ENCODE peak calls at places on chromosomes 13 and 19, in nine cellular contexts. One of them, this sample, is unnamed.

GRCh38 chr13:69948016-69948415 is 159.6 kb upstream of the ATXN8OS start:
- DNase-seq in neuronal stem cell: no peak
- DNase-seq in neural progenitor cell: no peak
- DNase-seq in uterus: no peak
- DNase-seq in cardiac muscle cell: no peak
- DNase-seq in heart left ventricle: no peak
- DNase-seq in brain microvascular endothelial cell: no peak
- DNase-seq in fibroblast of lung: no peak
- DNase-seq in CD4-positive, CD25-positive, alpha-beta regulatory T cell: no peak
- DNase-seq in this sample: no peak

GRCh38 chr19:17340302-17340870 is 3.0 kb downstream of the GTPBP3 start:
- DNase-seq in neuronal stem cell: no peak
- DNase-seq in neural progenitor cell: peak
- DNase-seq in uterus: no peak
- DNase-seq in cardiac muscle cell: no peak
- DNase-seq in heart left ventricle: no peak
- DNase-seq in brain microvascular endothelial cell: no peak
- DNase-seq in fibroblast of lung: no peak
- DNase-seq in CD4-positive, CD25-positive, alpha-beta regulatory T cell: no peak
- DNase-seq in this sample: no peak

GRCh38 chr13:51644649-51645048 is 60.4 kb downstream of the WDFY2 start:
- DNase-seq in neuronal stem cell: no peak
- DNase-seq in neural progenitor cell: no peak
- DNase-seq in uterus: no peak
- DNase-seq in cardiac muscle cell: peak
- DNase-seq in heart left ventricle: no peak
- DNase-seq in brain microvascular endothelial cell: peak
- DNase-seq in fibroblast of lung: peak
- DNase-seq in CD4-positive, CD25-positive, alpha-beta regulatory T cell: no peak
- DNase-seq in this sample: no peak

GRCh38 chr13:96422002-96422401 is 332.1 kb downstream of the HS6ST3 start:
- DNase-seq in neuronal stem cell: no peak
- DNase-seq in neural progenitor cell: no peak
- DNase-seq in uterus: no peak
- DNase-seq in cardiac muscle cell: no peak
- DNase-seq in heart left ventricle: no peak
- DNase-seq in brain microvascular endothelial cell: no peak
- DNase-seq in fibroblast of lung: no peak
- DNase-seq in CD4-positive, CD25-positive, alpha-beta regulatory T cell: no peak
- DNase-seq in this sample: no peak

GRCh38 chr13:50209646-50210045 is 194.4 kb downstream of the KCNRG start:
- DNase-seq in neuronal stem cell: no peak
- DNase-seq in neural progenitor cell: no peak
- DNase-seq in uterus: no peak
- DNase-seq in cardiac muscle cell: no peak
- DNase-seq in heart left ventricle: no peak
- DNase-seq in brain microvascular endothelial cell: no peak
- DNase-seq in fibroblast of lung: no peak
- DNase-seq in CD4-positive, CD25-positive, alpha-beta regulatory T cell: no peak
- DNase-seq in this sample: no peak

GRCh38 chr13:31068119-31068423 is 93.6 kb downstream of the HSPH1 start:
- DNase-seq in neuronal stem cell: no peak
- DNase-seq in neural progenitor cell: no peak
- DNase-seq in uterus: no peak
- DNase-seq in cardiac muscle cell: no peak
- DNase-seq in heart left ventricle: no peak
- DNase-seq in brain microvascular endothelial cell: no peak
- DNase-seq in fibroblast of lung: no peak
- DNase-seq in CD4-positive, CD25-positive, alpha-beta regulatory T cell: no peak
- DNase-seq in this sample: no peak

GRCh38 chr13:86269511-86269910 is 470.3 kb upstream of the SLITRK6 start:
- DNase-seq in neuronal stem cell: no peak
- DNase-seq in neural progenitor cell: no peak
- DNase-seq in uterus: no peak
- DNase-seq in cardiac muscle cell: no peak
- DNase-seq in heart left ventricle: no peak
- DNase-seq in brain microvascular endothelial cell: no peak
- DNase-seq in fibroblast of lung: no peak
- DNase-seq in CD4-positive, CD25-positive, alpha-beta regulatory T cell: no peak
- DNase-seq in this sample: no peak

GRCh38 chr13:48578516-48579166 is 45.8 kb upstream of the RCBTB2 start:
- DNase-seq in neuronal stem cell: no peak
- DNase-seq in neural progenitor cell: no peak
- DNase-seq in uterus: no peak
- DNase-seq in cardiac muscle cell: no peak
- DNase-seq in heart left ventricle: no peak
- DNase-seq in brain microvascular endothelial cell: no peak
- DNase-seq in fibroblast of lung: no peak
- DNase-seq in CD4-positive, CD25-positive, alpha-beta regulatory T cell: no peak
- DNase-seq in this sample: no peak

GRCh38 chr19:16541526-16542044 is 652 bp downstream of the CHERP start:
- DNase-seq in neuronal stem cell: no peak
- DNase-seq in neural progenitor cell: peak
- DNase-seq in uterus: no peak
- DNase-seq in cardiac muscle cell: peak
- DNase-seq in heart left ventricle: no peak
- DNase-seq in brain microvascular endothelial cell: peak
- DNase-seq in fibroblast of lung: no peak
- DNase-seq in CD4-positive, CD25-positive, alpha-beta regulatory T cell: no peak
- DNase-seq in this sample: no peak

GRCh38 chr13:28531956-28532225 is 37.0 kb upstream of the FLT1 start:
- DNase-seq in neuronal stem cell: no peak
- DNase-seq in neural progenitor cell: no peak
- DNase-seq in uterus: no peak
- DNase-seq in cardiac muscle cell: no peak
- DNase-seq in heart left ventricle: no peak
- DNase-seq in brain microvascular endothelial cell: no peak
- DNase-seq in fibroblast of lung: no peak
- DNase-seq in CD4-positive, CD25-positive, alpha-beta regulatory T cell: no peak
- DNase-seq in this sample: no peak
- H3K4me3 ChIP-seq in neuronal stem cell: peak
- H3K4me3 ChIP-seq in neural progenitor cell: peak
- H3K4me3 ChIP-seq in uterus: peak
- H3K4me3 ChIP-seq in cardiac muscle cell: peak
- H3K4me3 ChIP-seq in heart left ventricle: peak
- H3K4me3 ChIP-seq in brain microvascular endothelial cell: peak
- H3K4me3 ChIP-seq in fibroblast of lung: peak
- H3K4me3 ChIP-seq in CD4-positive, CD25-positive, alpha-beta regulatory T cell: no peak
- H3K4me3 ChIP-seq in this sample: peak

GRCh38 chr19:49683814-49684250 is 5.6 kb upstream of the ADM5 start:
- DNase-seq in neuronal stem cell: no peak
- DNase-seq in neural progenitor cell: no peak
- DNase-seq in uterus: no peak
- DNase-seq in cardiac muscle cell: no peak
- DNase-seq in heart left ventricle: no peak
- DNase-seq in brain microvascular endothelial cell: no peak
- DNase-seq in fibroblast of lung: no peak
- DNase-seq in CD4-positive, CD25-positive, alpha-beta regulatory T cell: no peak
- DNase-seq in this sample: no peak

GRCh38 chr19:49680473-49681351 is 3.6 kb downstream of the PRMT1 start:
- DNase-seq in neuronal stem cell: peak
- DNase-seq in neural progenitor cell: peak
- DNase-seq in uterus: peak
- DNase-seq in cardiac muscle cell: peak
- DNase-seq in heart left ventricle: peak
- DNase-seq in brain microvascular endothelial cell: peak
- DNase-seq in fibroblast of lung: peak
- DNase-seq in CD4-positive, CD25-positive, alpha-beta regulatory T cell: peak
- DNase-seq in this sample: peak

GRCh38 chr19:49681830-49682229 is 4.8 kb downstream of the PRMT1 start:
- DNase-seq in neuronal stem cell: no peak
- DNase-seq in neural progenitor cell: no peak
- DNase-seq in uterus: no peak
- DNase-seq in cardiac muscle cell: no peak
- DNase-seq in heart left ventricle: no peak
- DNase-seq in brain microvascular endothelial cell: no peak
- DNase-seq in fibroblast of lung: no peak
- DNase-seq in CD4-positive, CD25-positive, alpha-beta regulatory T cell: no peak
- DNase-seq in this sample: no peak

GRCh38 chr19:49684251-49684982 is 5.0 kb upstream of the ADM5 start:
- DNase-seq in neuronal stem cell: no peak
- DNase-seq in neural progenitor cell: peak
- DNase-seq in uterus: no peak
- DNase-seq in cardiac muscle cell: no peak
- DNase-seq in heart left ventricle: no peak
- DNase-seq in brain microvascular endothelial cell: no peak
- DNase-seq in fibroblast of lung: no peak
- DNase-seq in CD4-positive, CD25-positive, alpha-beta regulatory T cell: no peak
- DNase-seq in this sample: no peak

DNA sequence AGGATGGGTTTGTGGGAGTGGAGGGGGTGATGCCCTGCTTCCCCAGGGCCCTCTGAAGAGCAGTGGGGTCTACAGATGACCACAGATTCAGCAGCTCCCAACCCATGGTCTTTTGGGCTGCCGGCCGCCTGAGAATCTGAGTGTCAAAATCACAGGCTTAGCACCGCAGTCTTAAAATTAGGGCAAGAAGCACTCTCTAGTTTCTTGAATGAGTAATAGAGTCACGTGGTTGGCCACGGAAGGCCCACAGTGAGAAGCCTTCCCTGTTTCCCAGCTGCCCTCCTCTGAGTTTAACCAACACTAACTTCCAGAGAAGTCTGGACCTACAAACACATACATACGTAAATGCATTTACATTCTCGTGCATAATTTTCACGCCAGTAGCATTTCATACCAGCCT is 5.2 kb downstream of the PRMT1 start:
- DNase-seq in neuronal stem cell: no peak
- DNase-seq in neural progenitor cell: no peak
- DNase-seq in uterus: no peak
- DNase-seq in cardiac muscle cell: no peak
- DNase-seq in heart left ventricle: no peak
- DNase-seq in brain microvascular endothelial cell: no peak
- DNase-seq in fibroblast of lung: no peak
- DNase-seq in CD4-positive, CD25-positive, alpha-beta regulatory T cell: no peak
- DNase-seq in this sample: no peak
- H3K4me3 ChIP-seq in neuronal stem cell: no peak
- H3K4me3 ChIP-seq in neural progenitor cell: no peak
- H3K4me3 ChIP-seq in uterus: no peak
- H3K4me3 ChIP-seq in cardiac muscle cell: no peak
- H3K4me3 ChIP-seq in heart left ventricle: no peak
- H3K4me3 ChIP-seq in brain microvascular endothelial cell: no peak
- H3K4me3 ChIP-seq in fibroblast of lung: no peak
- H3K4me3 ChIP-seq in CD4-positive, CD25-positive, alpha-beta regulatory T cell: no peak
- H3K4me3 ChIP-seq in this sample: no peak

DNA sequence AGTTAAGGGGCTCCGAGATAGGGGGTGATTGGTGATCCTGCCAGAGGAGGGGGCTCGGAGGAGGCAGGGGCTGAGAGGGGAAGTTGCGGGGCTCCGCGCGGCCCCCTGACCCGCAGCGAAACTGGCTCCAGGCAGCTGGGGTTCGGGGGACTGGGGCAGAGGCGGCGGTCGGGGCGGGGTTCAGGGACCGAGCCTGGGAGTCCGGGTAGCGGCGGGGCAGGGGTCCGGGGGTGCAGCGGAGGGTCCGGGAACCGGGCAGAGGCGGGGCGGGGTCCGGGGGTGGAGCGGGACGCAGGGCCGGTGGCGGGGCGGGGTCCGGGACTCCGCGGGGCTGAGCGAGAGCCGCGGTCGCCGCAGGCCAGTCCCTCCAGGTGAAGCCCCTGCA is 1.2 kb downstream of the MADCAM1 start:
- DNase-seq in neuronal stem cell: no peak
- DNase-seq in neural progenitor cell: no peak
- DNase-seq in uterus: no peak
- DNase-seq in cardiac muscle cell: no peak
- DNase-seq in heart left ventricle: no peak
- DNase-seq in brain microvascular endothelial cell: no peak
- DNase-seq in fibroblast of lung: no peak
- DNase-seq in CD4-positive, CD25-positive, alpha-beta regulatory T cell: no peak
- DNase-seq in this sample: no peak
- H3K4me3 ChIP-seq in neuronal stem cell: no peak
- H3K4me3 ChIP-seq in neural progenitor cell: peak
- H3K4me3 ChIP-seq in uterus: no peak
- H3K4me3 ChIP-seq in cardiac muscle cell: peak
- H3K4me3 ChIP-seq in heart left ventricle: peak
- H3K4me3 ChIP-seq in brain microvascular endothelial cell: no peak
- H3K4me3 ChIP-seq in fibroblast of lung: no peak
- H3K4me3 ChIP-seq in CD4-positive, CD25-positive, alpha-beta regulatory T cell: no peak
- H3K4me3 ChIP-seq in this sample: peak

GRCh38 chr19:45098521-45099464 is 5.8 kb downstream of the PPP1R37 start:
- DNase-seq in neuronal stem cell: no peak
- DNase-seq in neural progenitor cell: no peak
- DNase-seq in uterus: no peak
- DNase-seq in cardiac muscle cell: peak
- DNase-seq in heart left ventricle: peak
- DNase-seq in brain microvascular endothelial cell: no peak
- DNase-seq in fibroblast of lung: peak
- DNase-seq in CD4-positive, CD25-positive, alpha-beta regulatory T cell: no peak
- DNase-seq in this sample: no peak

GRCh38 chr19:45096700-45097099 is 3.7 kb downstream of the PPP1R37 start:
- DNase-seq in neuronal stem cell: no peak
- DNase-seq in neural progenitor cell: no peak
- DNase-seq in uterus: no peak
- DNase-seq in cardiac muscle cell: no peak
- DNase-seq in heart left ventricle: no peak
- DNase-seq in brain microvascular endothelial cell: no peak
- DNase-seq in fibroblast of lung: no peak
- DNase-seq in CD4-positive, CD25-positive, alpha-beta regulatory T cell: no peak
- DNase-seq in this sample: no peak

GRCh38 chr19:45097450-45097775 is 4.4 kb downstream of the PPP1R37 start:
- DNase-seq in neuronal stem cell: no peak
- DNase-seq in neural progenitor cell: no peak
- DNase-seq in uterus: no peak
- DNase-seq in cardiac muscle cell: no peak
- DNase-seq in heart left ventricle: no peak
- DNase-seq in brain microvascular endothelial cell: no peak
- DNase-seq in fibroblast of lung: no peak
- DNase-seq in CD4-positive, CD25-positive, alpha-beta regulatory T cell: no peak
- DNase-seq in this sample: no peak

GRCh38 chr19:45099465-45100201 is 6.7 kb downstream of the PPP1R37 start:
- DNase-seq in neuronal stem cell: no peak
- DNase-seq in neural progenitor cell: peak
- DNase-seq in uterus: no peak
- DNase-seq in cardiac muscle cell: no peak
- DNase-seq in heart left ventricle: no peak
- DNase-seq in brain microvascular endothelial cell: no peak
- DNase-seq in fibroblast of lung: no peak
- DNase-seq in CD4-positive, CD25-positive, alpha-beta regulatory T cell: no peak
- DNase-seq in this sample: no peak

DNA sequence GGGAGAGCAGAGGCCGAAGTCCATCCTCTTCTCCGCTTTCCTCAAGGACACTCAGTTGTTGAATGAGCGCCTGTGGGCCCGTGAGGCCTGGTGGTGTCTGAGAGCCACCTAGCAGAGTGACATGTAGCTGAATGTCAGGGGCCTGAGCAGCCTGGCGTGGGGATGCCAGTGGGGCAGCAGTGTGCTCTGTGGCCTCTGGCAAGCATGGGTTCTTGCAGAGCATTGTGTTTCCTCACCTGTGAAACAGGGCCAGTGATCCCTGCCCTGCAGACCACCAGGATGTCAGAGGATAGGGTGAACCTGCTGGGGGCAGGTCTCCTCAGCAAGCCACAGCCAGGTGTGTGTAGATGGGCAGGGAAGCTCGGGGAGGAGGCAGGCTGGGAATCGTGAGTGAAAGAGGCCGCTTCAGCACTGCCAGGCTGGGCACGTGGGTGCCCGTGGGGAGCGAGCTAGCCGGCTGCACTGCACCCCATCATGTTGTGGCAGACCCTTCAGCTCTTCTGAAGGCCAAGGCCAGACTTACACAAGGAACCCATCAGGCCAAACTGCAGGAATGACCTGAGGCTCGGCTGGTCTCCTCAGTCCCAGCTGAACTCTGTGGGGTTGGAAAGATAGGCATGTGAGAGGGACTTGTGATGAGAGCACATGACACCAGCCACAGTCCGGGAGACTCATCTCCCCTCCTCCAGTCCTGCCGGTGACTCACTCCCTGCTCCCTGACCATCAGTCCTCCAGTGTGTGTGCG is 5.0 kb downstream of the PPP1R37 start:
- DNase-seq in neuronal stem cell: no peak
- DNase-seq in neural progenitor cell: no peak
- DNase-seq in uterus: peak
- DNase-seq in cardiac muscle cell: peak
- DNase-seq in heart left ventricle: no peak
- DNase-seq in brain microvascular endothelial cell: peak
- DNase-seq in fibroblast of lung: peak
- DNase-seq in CD4-positive, CD25-positive, alpha-beta regulatory T cell: no peak
- DNase-seq in this sample: no peak
- H3K4me3 ChIP-seq in neuronal stem cell: no peak
- H3K4me3 ChIP-seq in neural progenitor cell: no peak
- H3K4me3 ChIP-seq in uterus: no peak
- H3K4me3 ChIP-seq in cardiac muscle cell: no peak
- H3K4me3 ChIP-seq in heart left ventricle: no peak
- H3K4me3 ChIP-seq in brain microvascular endothelial cell: no peak
- H3K4me3 ChIP-seq in fibroblast of lung: peak
- H3K4me3 ChIP-seq in CD4-positive, CD25-positive, alpha-beta regulatory T cell: no peak
- H3K4me3 ChIP-seq in this sample: peak